ENCODE peak calls at places on chromosomes 16 and 17, in ten cellular contexts. E, H, B, F, I, K, X, O, W and U are unnamed samples.
A peak's percentile ranks its signal among the peaks of the same experiment; 100 is the strongest.

GRCh38 chr16:19252904-19253303 is 32.6 kb upstream of the CLEC19A start:
- DNase-seq in E (no peak), H (no peak), B (no peak), F (no peak), I (no peak), K (no peak), X (no peak), O (no peak), W (no peak), U (no peak)

GRCh38 chr16:78957328-78958100 is 643.0 kb downstream of the MAF start:
- DNase-seq in E (no peak), H (no peak), B (no peak), F (no peak), I (no peak), K (no peak), X (no peak), O (peak; percentile 27), W (peak; percentile 81), U (no peak)

GRCh38 chr17:57541472-57542394 is 203.4 kb downstream of the CCDC182 start:
- DNase-seq in E (no peak), H (no peak), B (no peak), F (no peak), I (peak; percentile 80), K (peak; percentile 88), X (no peak), O (no peak), W (no peak), U (no peak)

GRCh38 chr17:36923814-36924221 is 13.5 kb upstream of the LHX1 start:
- DNase-seq in E (peak; percentile 33), H (no peak), B (no peak), F (no peak), I (no peak), K (no peak), X (peak; percentile 62), O (peak; percentile 18), W (no peak), U (no peak)

GRCh38 chr17:7992516-7992915 is 9.9 kb upstream of the GUCY2D start:
- DNase-seq in E (peak; percentile 77), H (no peak), B (no peak), F (peak; percentile 41), I (no peak), K (peak; percentile 68), X (no peak), O (peak; percentile 99), W (no peak), U (no peak)

GRCh38 chr17:50344712-50345380 is 1.1 kb upstream of the XYLT2 start:
- DNase-seq in E (no peak), H (no peak), B (no peak), F (no peak), I (no peak), K (no peak), X (no peak), O (no peak), W (peak; percentile 62), U (no peak)

GRCh38 chr17:41967141-41967920 is 736 bp downstream of the CNP start:
- DNase-seq in E (peak; percentile 26), H (peak; percentile 4), B (no peak), F (no peak), I (no peak), K (no peak), X (peak; percentile 83), O (no peak), W (peak; percentile 77), U (no peak)

GRCh38 chr16:88195911-88196465 is 186.8 kb upstream of the ZNF469 start:
- DNase-seq in E (no peak), H (no peak), B (no peak), F (no peak), I (peak; percentile 29), K (no peak), X (no peak), O (no peak), W (no peak), U (peak; percentile 71)

GRCh38 chr16:87178977-87179376 is 138.2 kb downstream of the C16orf95 start:
- DNase-seq in E (peak; percentile 67), H (no peak), B (no peak), F (peak; percentile 32), I (peak; percentile 80), K (peak; percentile 70), X (no peak), O (peak; percentile 13), W (no peak), U (no peak)

GRCh38 chr16:79286646-79287423 is 313.7 kb downstream of the MAF start:
- DNase-seq in E (no peak), H (no peak), B (no peak), F (no peak), I (no peak), K (no peak), X (peak; percentile 58), O (no peak), W (peak; percentile 76), U (no peak)

GRCh38 chr17:31134526-31134925 is 39.7 kb downstream of the NF1 start:
- DNase-seq in E (no peak), H (no peak), B (no peak), F (no peak), I (no peak), K (peak; percentile 34), X (no peak), O (no peak), W (no peak), U (no peak)

GRCh38 chr17:76360461-76360860 is 6.7 kb upstream of the PRPSAP1 start:
- DNase-seq in E (no peak), H (no peak), B (no peak), F (no peak), I (no peak), K (no peak), X (no peak), O (no peak), W (no peak), U (no peak)

GRCh38 chr16:10937068-10937859 is 5.0 kb downstream of the DEXI start:
- DNase-seq in E (no peak), H (no peak), B (no peak), F (no peak), I (no peak), K (no peak), X (no peak), O (no peak), W (no peak), U (no peak)

GRCh38 chr17:44687752-44688151 is 1.8 kb downstream of the CCDC43 start:
- DNase-seq in E (no peak), H (no peak), B (no peak), F (no peak), I (no peak), K (no peak), X (no peak), O (no peak), W (no peak), U (no peak)

GRCh38 chr16:19722269-19722952 is 4.3 kb downstream of the IQCK start:
- DNase-seq in E (no peak), H (no peak), B (no peak), F (no peak), I (no peak), K (no peak), X (no peak), O (no peak), W (no peak), U (no peak)

GRCh38 chr16:3937066-3937875 is 56.8 kb upstream of the CREBBP start:
- DNase-seq in E (no peak), H (no peak), B (no peak), F (no peak), I (no peak), K (no peak), X (peak; percentile 27), O (no peak), W (peak; percentile 39), U (no peak)

GRCh38 chr16:76190480-76190879 is 86.7 kb upstream of the CNTNAP4 start:
- DNase-seq in E (no peak), H (no peak), B (no peak), F (no peak), I (no peak), K (no peak), X (no peak), O (no peak), W (no peak), U (no peak)

GRCh38 chr17:12137859-12138258 is 117.2 kb downstream of the MAP2K4 start:
- DNase-seq in E (no peak), H (no peak), B (no peak), F (no peak), I (no peak), K (no peak), X (no peak), O (no peak), W (no peak), U (no peak)

GRCh38 chr16:87457051-87457611 is 35.7 kb downstream of the ZCCHC14 start:
- DNase-seq in E (peak; percentile 47), H (no peak), B (no peak), F (peak; percentile 87), I (no peak), K (peak; percentile 62), X (no peak), O (peak; percentile 55), W (peak; percentile 55), U (no peak)

GRCh38 chr16:83717814-83718213 is 90.0 kb upstream of the HSBP1 start:
- DNase-seq in E (no peak), H (no peak), B (no peak), F (no peak), I (peak; percentile 63), K (peak; percentile 47), X (no peak), O (no peak), W (no peak), U (no peak)

GRCh38 chr16:85460983-85461813 is 151.9 kb upstream of the GSE1 start:
- DNase-seq in E (peak; percentile 6), H (no peak), B (no peak), F (peak; percentile 43), I (no peak), K (peak; percentile 69), X (peak; percentile 68), O (peak; percentile 40), W (no peak), U (no peak)